ENCODE peak calls at places on chromosomes 16 and 17, in ten cellular contexts. One of them, this sample, is unnamed.

GRCh38 chr16:66653581-66654350 is 42.8 kb downstream of the CMTM4 start:
- DNase-seq in AG04449: no peak
- DNase-seq in stimulated activated naive CD8-positive, alpha-beta T cell treated with anti-CD3 and anti-CD28 coated beads, Interleukin-15, Interleukin-2, amounts not matched to agents 100 U/mL and 50 U/mL, for 24 hours: no peak
- DNase-seq in AG10803: peak
- DNase-seq in heart left ventricle: no peak
- DNase-seq in hypothalamus: no peak
- DNase-seq in astrocyte of the hippocampus: no peak
- DNase-seq in activated gamma-delta T cell treated with anti-CD3 and anti-CD28 coated beads, Interleukin-2, amount 50 U/mL, for 16 hours: no peak
- DNase-seq in GF-D8: peak
- DNase-seq in SK-N-DZ: no peak
- DNase-seq in this sample: no peak

GRCh38 chr17:74493381-74493833 is 27.0 kb downstream of the CD300A start:
- DNase-seq in AG04449: no peak
- DNase-seq in hypothalamus: peak
- DNase-seq in SK-N-DZ: peak
- DNase-seq in heart left ventricle: peak
- DNase-seq in GF-D8: peak
- DNase-seq in astrocyte of the hippocampus: peak
- DNase-seq in stimulated activated naive CD8-positive, alpha-beta T cell treated with anti-CD3 and anti-CD28 coated beads, Interleukin-15, Interleukin-2, amounts not matched to agents 100 U/mL and 50 U/mL, for 24 hours: peak
- DNase-seq in AG10803: peak
- DNase-seq in activated gamma-delta T cell treated with anti-CD3 and anti-CD28 coated beads, Interleukin-2, amount 50 U/mL, for 16 hours: peak
- DNase-seq in this sample: peak

GRCh38 chr16:82730901-82731300 is 104.1 kb downstream of the CDH13 start:
- DNase-seq in SK-N-DZ: no peak
- DNase-seq in hypothalamus: no peak
- DNase-seq in activated gamma-delta T cell treated with anti-CD3 and anti-CD28 coated beads, Interleukin-2, amount 50 U/mL, for 16 hours: no peak
- DNase-seq in heart left ventricle: no peak
- DNase-seq in astrocyte of the hippocampus: no peak
- DNase-seq in GF-D8: no peak
- DNase-seq in stimulated activated naive CD8-positive, alpha-beta T cell treated with anti-CD3 and anti-CD28 coated beads, Interleukin-15, Interleukin-2, amounts not matched to agents 100 U/mL and 50 U/mL, for 24 hours: no peak
- DNase-seq in AG10803: no peak
- DNase-seq in AG04449: no peak
- DNase-seq in this sample: no peak

GRCh38 chr16:85164838-85165516 is 52.7 kb upstream of the CIBAR2 start:
- DNase-seq in stimulated activated naive CD8-positive, alpha-beta T cell treated with anti-CD3 and anti-CD28 coated beads, Interleukin-15, Interleukin-2, amounts not matched to agents 100 U/mL and 50 U/mL, for 24 hours: no peak
- DNase-seq in SK-N-DZ: no peak
- DNase-seq in astrocyte of the hippocampus: no peak
- DNase-seq in hypothalamus: no peak
- DNase-seq in GF-D8: no peak
- DNase-seq in AG04449: no peak
- DNase-seq in heart left ventricle: peak
- DNase-seq in AG10803: peak
- DNase-seq in activated gamma-delta T cell treated with anti-CD3 and anti-CD28 coated beads, Interleukin-2, amount 50 U/mL, for 16 hours: no peak
- DNase-seq in this sample: no peak

GRCh38 chr17:17545031-17545820 is 46.3 kb downstream of the PEMT start:
- DNase-seq in activated gamma-delta T cell treated with anti-CD3 and anti-CD28 coated beads, Interleukin-2, amount 50 U/mL, for 16 hours: no peak
- DNase-seq in GF-D8: no peak
- DNase-seq in AG04449: no peak
- DNase-seq in stimulated activated naive CD8-positive, alpha-beta T cell treated with anti-CD3 and anti-CD28 coated beads, Interleukin-15, Interleukin-2, amounts not matched to agents 100 U/mL and 50 U/mL, for 24 hours: no peak
- DNase-seq in SK-N-DZ: no peak
- DNase-seq in AG10803: peak
- DNase-seq in heart left ventricle: peak
- DNase-seq in hypothalamus: peak
- DNase-seq in astrocyte of the hippocampus: peak
- DNase-seq in this sample: no peak

GRCh38 chr17:2798679-2799078 is 2.4 kb downstream of the RAP1GAP2 start:
- DNase-seq in astrocyte of the hippocampus: no peak
- DNase-seq in AG04449: no peak
- DNase-seq in GF-D8: no peak
- DNase-seq in AG10803: no peak
- DNase-seq in stimulated activated naive CD8-positive, alpha-beta T cell treated with anti-CD3 and anti-CD28 coated beads, Interleukin-15, Interleukin-2, amounts not matched to agents 100 U/mL and 50 U/mL, for 24 hours: no peak
- DNase-seq in heart left ventricle: no peak
- DNase-seq in activated gamma-delta T cell treated with anti-CD3 and anti-CD28 coated beads, Interleukin-2, amount 50 U/mL, for 16 hours: no peak
- DNase-seq in hypothalamus: no peak
- DNase-seq in SK-N-DZ: no peak
- DNase-seq in this sample: no peak

GRCh38 chr16:29925173-29925804 is 737 bp downstream of the KCTD13 start:
- DNase-seq in AG10803: no peak
- DNase-seq in hypothalamus: peak
- DNase-seq in heart left ventricle: no peak
- DNase-seq in activated gamma-delta T cell treated with anti-CD3 and anti-CD28 coated beads, Interleukin-2, amount 50 U/mL, for 16 hours: no peak
- DNase-seq in astrocyte of the hippocampus: peak
- DNase-seq in GF-D8: no peak
- DNase-seq in stimulated activated naive CD8-positive, alpha-beta T cell treated with anti-CD3 and anti-CD28 coated beads, Interleukin-15, Interleukin-2, amounts not matched to agents 100 U/mL and 50 U/mL, for 24 hours: no peak
- DNase-seq in AG04449: no peak
- DNase-seq in SK-N-DZ: no peak
- DNase-seq in this sample: no peak

GRCh38 chr17:17024778-17025300 is 17.4 kb upstream of the MPRIP start:
- DNase-seq in astrocyte of the hippocampus: no peak
- DNase-seq in activated gamma-delta T cell treated with anti-CD3 and anti-CD28 coated beads, Interleukin-2, amount 50 U/mL, for 16 hours: no peak
- DNase-seq in AG10803: no peak
- DNase-seq in AG04449: no peak
- DNase-seq in heart left ventricle: no peak
- DNase-seq in stimulated activated naive CD8-positive, alpha-beta T cell treated with anti-CD3 and anti-CD28 coated beads, Interleukin-15, Interleukin-2, amounts not matched to agents 100 U/mL and 50 U/mL, for 24 hours: no peak
- DNase-seq in hypothalamus: no peak
- DNase-seq in SK-N-DZ: peak
- DNase-seq in GF-D8: no peak
- DNase-seq in this sample: no peak

GRCh38 chr16:35173295-35173694 is 1713.9 kb downstream of the TP53TG3F start:
- DNase-seq in heart left ventricle: no peak
- DNase-seq in hypothalamus: no peak
- DNase-seq in GF-D8: no peak
- DNase-seq in astrocyte of the hippocampus: no peak
- DNase-seq in activated gamma-delta T cell treated with anti-CD3 and anti-CD28 coated beads, Interleukin-2, amount 50 U/mL, for 16 hours: no peak
- DNase-seq in SK-N-DZ: no peak
- DNase-seq in AG10803: no peak
- DNase-seq in AG04449: no peak
- DNase-seq in stimulated activated naive CD8-positive, alpha-beta T cell treated with anti-CD3 and anti-CD28 coated beads, Interleukin-15, Interleukin-2, amounts not matched to agents 100 U/mL and 50 U/mL, for 24 hours: no peak
- DNase-seq in this sample: no peak

GRCh38 chr17:81422776-81423697 is 27.8 kb downstream of the BAHCC1 start:
- DNase-seq in stimulated activated naive CD8-positive, alpha-beta T cell treated with anti-CD3 and anti-CD28 coated beads, Interleukin-15, Interleukin-2, amounts not matched to agents 100 U/mL and 50 U/mL, for 24 hours: no peak
- DNase-seq in heart left ventricle: peak
- DNase-seq in SK-N-DZ: peak
- DNase-seq in AG04449: peak
- DNase-seq in hypothalamus: peak
- DNase-seq in GF-D8: no peak
- DNase-seq in activated gamma-delta T cell treated with anti-CD3 and anti-CD28 coated beads, Interleukin-2, amount 50 U/mL, for 16 hours: no peak
- DNase-seq in AG10803: peak
- DNase-seq in astrocyte of the hippocampus: peak
- DNase-seq in this sample: no peak